ENCODE peak calls at places on chromosomes 16 and 17, in seven cellular contexts. L is SK-N-SH, Y is H1, A is HCT116, M is HepG2, D is K562, Z is GM12878. B is an unnamed sample.

GRCh38 chr16:745739-746138 is 4.9 kb upstream of the CIAO3 start:
- DNase-seq in L (peak; percentile 81), Y (no peak), A (no peak), M (no peak), D (peak; percentile 77), Z (no peak), B (peak; percentile 54)

GRCh38 chr17:4449736-4450135 is 16.0 kb downstream of the SPNS3 start:
- DNase-seq in L (peak; percentile 37), Y (no peak), A (no peak), M (no peak), D (no peak), Z (no peak), B (no peak)

GRCh38 chr17:40540448-40540847 is 24.8 kb downstream of the CCR7 start:
- DNase-seq in L (no peak), Y (no peak), A (no peak), M (no peak), D (no peak), Z (no peak), B (no peak)

GRCh38 chr16:1278456-1278855 is 22.6 kb downstream of the TPSD1 start:
- DNase-seq in L (no peak), Y (no peak), A (no peak), M (no peak), D (no peak), Z (no peak), B (no peak)

GRCh38 chr16:84271866-84272265 is 22.8 kb upstream of the WFDC1 start:
- DNase-seq in L (no peak), Y (no peak), A (no peak), M (no peak), D (no peak), Z (no peak), B (no peak)

GRCh38 chr16:72244853-72245252 is 72.9 kb upstream of the PMFBP1 start:
- DNase-seq in L (no peak), Y (no peak), A (no peak), M (no peak), D (no peak), Z (no peak), B (no peak)

GRCh38 chr17:42748202-42748905 is 3.5 kb upstream of the EZH1 start:
- DNase-seq in L (no peak), Y (no peak), A (no peak), M (no peak), D (no peak), Z (no peak), B (no peak)

GRCh38 chr17:63151981-63152523 is 186.0 kb downstream of the TANC2 start:
- DNase-seq in L (no peak), Y (no peak), A (no peak), M (no peak), D (no peak), Z (no peak), B (no peak)

GRCh38 chr17:43723697-43724359 is 34.8 kb downstream of the SOST start:
- DNase-seq in L (no peak), Y (no peak), A (peak; percentile 27), M (peak; percentile 17), D (no peak), Z (no peak), B (no peak)

GRCh38 chr16:81600275-81600674 is 155.7 kb downstream of the CMIP start:
- DNase-seq in L (peak; percentile 81), Y (no peak), A (no peak), M (peak; percentile 84), D (no peak), Z (no peak), B (no peak)
- TF ChIP-seq JUND in L (peak; percentile 40), Y (no peak), A (no peak), M (no peak), D (no peak), Z (no peak), B (no peak)

GRCh38 chr17:7219812-7220592 is at the start of the genes ACADVL and DLG4:
- DNase-seq in L (peak; percentile 90), Y (no peak), A (no peak), M (peak; percentile 75), D (peak; percentile 84), Z (no peak), B (peak; percentile 97)
- TF ChIP-seq JUND in L (peak; percentile 70), Y (peak; percentile 80), A (no peak), M (peak; percentile 87), D (peak; percentile 69), Z (no peak), B (no peak)

GRCh38 chr17:80504671-80505413 is 28.4 kb upstream of the NPTX1 start:
- DNase-seq in L (no peak), Y (no peak), A (no peak), M (no peak), D (no peak), Z (no peak), B (no peak)
- TF ChIP-seq JUND in L (no peak), Y (no peak), A (no peak), M (no peak), D (no peak), Z (no peak), B (no peak)

GRCh38 chr17:28151001-28151400 is 108.5 kb downstream of the NLK start:
- DNase-seq in L (peak; percentile 15), Y (no peak), A (no peak), M (no peak), D (no peak), Z (no peak), B (no peak)
- TF ChIP-seq JUND in L (no peak), Y (no peak), A (no peak), M (no peak), D (no peak), Z (no peak), B (no peak)

DNA sequence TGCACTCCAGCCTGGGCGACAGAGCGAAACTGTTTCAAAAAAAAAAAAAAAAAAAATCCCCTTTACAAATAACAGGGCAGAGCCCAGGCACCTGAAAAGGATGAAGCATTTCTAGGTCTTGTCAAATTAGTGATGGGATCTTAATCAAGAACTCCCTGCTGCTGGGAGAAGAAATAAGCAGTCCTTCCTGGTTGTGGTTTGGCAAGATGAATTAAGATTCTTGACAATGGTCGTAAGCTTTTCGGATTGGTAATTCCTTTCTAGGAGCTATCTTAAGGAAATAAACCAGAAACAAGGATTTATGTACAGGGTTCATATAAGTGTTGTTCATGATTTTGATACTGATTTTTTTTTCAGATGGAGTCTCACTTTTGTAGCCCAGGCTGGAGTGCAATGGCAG is 1.3 kb upstream of the CHST6 start:
- DNase-seq in L (no peak), Y (no peak), A (no peak), M (no peak), D (no peak), Z (no peak), B (no peak)
- TF ChIP-seq JUND in L (no peak), Y (no peak), A (no peak), M (no peak), D (no peak), Z (no peak), B (no peak)

GRCh38 chr16:85490407-85490806 is 122.7 kb upstream of the GSE1 start:
- DNase-seq in L (no peak), Y (no peak), A (no peak), M (no peak), D (no peak), Z (no peak), B (no peak)

GRCh38 chr16:85492617-85492957 is 120.5 kb upstream of the GSE1 start:
- DNase-seq in L (no peak), Y (no peak), A (no peak), M (no peak), D (no peak), Z (no peak), B (peak; percentile 87)

GRCh38 chr16:85494315-85494714 is 118.8 kb upstream of the GSE1 start:
- DNase-seq in L (no peak), Y (no peak), A (no peak), M (no peak), D (no peak), Z (no peak), B (no peak)

GRCh38 chr16:85490971-85491771 is 122.0 kb upstream of the GSE1 start:
- DNase-seq in L (no peak), Y (no peak), A (peak; percentile 31), M (peak; percentile 53), D (peak; percentile 75), Z (no peak), B (peak; percentile 83)

DNA sequence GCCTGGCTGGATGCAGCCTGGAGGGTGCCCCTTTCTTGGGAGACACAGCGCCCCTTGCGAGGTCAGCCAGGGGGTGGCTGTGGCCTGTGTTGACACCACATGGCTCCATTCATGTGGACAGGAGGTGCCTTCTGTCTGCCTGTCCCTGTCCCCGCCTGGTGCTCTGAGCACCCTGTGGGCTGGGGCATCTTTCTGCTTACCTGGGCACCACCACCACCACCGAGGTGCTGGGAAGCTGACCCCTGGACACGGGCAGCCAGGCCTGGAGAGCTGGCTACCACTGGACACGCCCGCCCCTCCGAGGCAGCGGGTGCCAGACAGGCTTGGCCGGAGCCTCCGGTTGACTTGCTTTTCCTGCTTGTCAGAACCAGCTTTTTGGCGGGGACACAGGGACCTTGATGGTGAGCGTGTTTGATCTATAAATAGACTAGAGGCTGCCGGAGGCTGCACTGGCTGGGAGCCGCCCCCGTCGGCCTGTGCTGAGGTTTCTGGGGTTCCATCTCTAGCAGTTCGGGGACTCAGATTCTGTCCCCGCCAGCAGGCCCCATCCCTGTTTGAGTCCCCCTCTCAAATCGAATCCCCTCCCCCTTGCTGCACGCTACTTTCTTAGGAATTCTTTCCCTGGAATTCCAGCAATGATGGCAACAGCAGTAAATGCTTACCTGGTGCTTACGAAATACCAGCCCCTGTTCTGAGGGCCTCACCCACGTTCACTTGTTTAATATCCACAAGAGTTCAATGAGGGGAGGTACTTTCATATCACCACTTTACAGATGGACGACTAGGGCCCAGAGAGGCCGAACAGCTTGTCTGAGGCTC is 121.1 kb upstream of the GSE1 start:
- DNase-seq in L (no peak), Y (no peak), A (peak; percentile 41), M (peak; percentile 58), D (peak; percentile 59), Z (no peak), B (peak; percentile 100)
- TF ChIP-seq JUND in L (no peak), Y (no peak), A (no peak), M (no peak), D (no peak), Z (no peak), B (no peak)

DNA sequence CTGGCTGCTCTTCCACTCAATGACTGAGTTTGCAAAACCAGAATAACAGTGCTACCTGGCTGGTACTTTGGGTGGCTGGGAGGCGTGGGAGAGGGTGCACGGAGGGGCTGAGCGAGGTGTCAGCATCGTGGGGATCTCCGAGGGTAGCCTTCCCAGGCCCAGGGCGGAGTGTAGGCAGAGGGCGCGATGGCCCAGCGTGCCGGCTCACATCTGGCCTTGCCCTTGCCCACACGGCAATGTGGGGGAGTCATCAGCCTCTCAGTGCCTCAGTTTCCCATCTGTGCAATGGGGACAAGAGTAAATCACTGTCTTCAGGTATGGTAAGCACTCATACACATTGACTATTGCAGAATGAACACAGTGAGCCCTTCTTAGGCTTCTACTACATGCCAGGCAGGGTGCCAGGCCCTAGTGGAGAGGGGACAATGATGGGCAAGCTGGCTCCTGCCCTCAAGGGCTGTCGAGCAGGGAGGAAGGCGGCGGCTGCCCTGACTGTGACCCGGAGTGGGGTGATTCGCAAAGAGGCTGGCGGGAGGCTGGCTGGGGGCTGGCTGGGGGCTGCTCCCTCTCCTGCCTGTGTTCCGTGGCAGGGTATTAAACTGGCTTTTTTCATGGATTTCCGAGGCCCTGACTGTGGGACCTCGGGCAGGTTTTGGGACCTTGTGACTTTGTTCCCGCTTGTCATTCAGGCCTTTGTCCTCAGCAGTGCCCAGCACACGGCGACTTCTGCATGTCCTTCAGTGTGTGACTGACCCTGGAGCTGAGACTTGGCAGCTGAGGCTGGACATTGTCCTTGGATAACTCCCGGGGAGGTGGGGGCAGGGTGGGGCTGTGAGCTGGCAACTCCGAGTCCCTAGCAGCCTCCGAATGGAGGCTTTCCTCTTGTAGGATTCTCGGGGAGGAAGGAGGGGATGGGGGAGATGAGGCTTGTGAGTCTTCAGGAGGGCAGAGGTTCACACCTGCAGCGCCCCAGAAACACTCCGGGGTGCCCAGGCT is 243.1 kb downstream of the SEC14L1 start:
- DNase-seq in L (no peak), Y (no peak), A (no peak), M (no peak), D (no peak), Z (no peak), B (no peak)
- TF ChIP-seq JUND in L (no peak), Y (no peak), A (no peak), M (no peak), D (no peak), Z (no peak), B (no peak)

B was measured in T47D.